ENCODE peak calls at places on chromosomes 11 and 22, in ten cellular contexts. G, F, X, R, B, D, L, C, V and N are unnamed samples.
A peak's percentile ranks its signal among the peaks of the same experiment; 100 is the strongest.

GRCh38 chr22:22062306-22062793 is 79.8 kb upstream of the TOP3B start:
- DNase-seq in G (no peak), L (no peak), F (no peak), X (no peak), C (no peak), R (no peak), D (no peak), B (no peak), V (no peak), N (no peak)

GRCh38 chr11:75325713-75326438 is 25.6 kb downstream of the ARRB1 start:
- DNase-seq in D (peak; percentile 62), L (peak; percentile 86), X (peak; percentile 51), B (peak; percentile 12), G (peak; percentile 55), F (peak; percentile 70), C (peak; percentile 62), R (peak; percentile 96), V (peak; percentile 86), N (peak; percentile 56)

GRCh38 chr11:46808804-46809431 is 37.2 kb downstream of the CKAP5 start:
- DNase-seq in V (peak; percentile 35), F (no peak), R (peak; percentile 70), L (peak; percentile 19), G (no peak), D (peak; percentile 10), X (no peak), C (no peak), B (peak; percentile 33), N (no peak)

GRCh38 chr22:22182218-22182989 is 62.2 kb upstream of the VPREB1 start:
- DNase-seq in R (no peak), L (no peak), V (no peak), B (no peak), D (no peak), F (no peak), C (no peak), G (no peak), X (no peak), N (no peak)

GRCh38 chr11:134592391-134592990 is 180.4 kb upstream of the B3GAT1 start:
- DNase-seq in F (no peak), G (no peak), C (peak; percentile 50), D (no peak), V (no peak), B (peak; percentile 50), R (peak; percentile 23), X (no peak), L (no peak), N (peak; percentile 33)

GRCh38 chr11:44301856-44302231 is 8.1 kb downstream of the ALX4 start:
- DNase-seq in X (no peak), R (no peak), C (no peak), V (no peak), D (no peak), F (no peak), B (peak; percentile 65), L (no peak), G (peak; percentile 28), N (no peak)

GRCh38 chr11:126766425-126766824 is 234.1 kb downstream of the KIRREL3 start:
- DNase-seq in V (no peak), D (no peak), R (no peak), B (no peak), G (peak; percentile 4), C (no peak), X (no peak), F (no peak), L (no peak), N (no peak)

GRCh38 chr22:37566329-37566837 is 6.1 kb downstream of the CDC42EP1 start:
- DNase-seq in D (no peak), G (no peak), L (no peak), V (no peak), R (no peak), B (no peak), X (peak; percentile 14), C (peak; percentile 71), F (no peak), N (peak; percentile 11)

GRCh38 chr11:93089474-93090102 is 108.2 kb downstream of the SLC36A4 start:
- DNase-seq in G (peak; percentile 9), C (no peak), R (peak; percentile 34), L (peak; percentile 7), V (peak; percentile 52), D (peak; percentile 24), X (no peak), B (peak; percentile 47), F (no peak), N (no peak)

GRCh38 chr22:42368379-42369249 is 63.6 kb downstream of the NFAM1 start:
- DNase-seq in F (peak; percentile 23), D (no peak), L (no peak), X (peak; percentile 19), C (peak; percentile 56), R (no peak), V (no peak), B (no peak), G (peak; percentile 16), N (no peak)

GRCh38 chr22:38700271-38700788 is 413 bp downstream of the JOSD1 start:
- DNase-seq in X (peak; percentile 16), F (peak; percentile 74), G (peak; percentile 73), D (no peak), L (no peak), C (peak; percentile 86), R (no peak), V (peak; percentile 33), B (no peak), N (peak; percentile 20)

GRCh38 chr11:107116358-107116757 is 98.1 kb upstream of the GUCY1A2 start:
- DNase-seq in X (no peak), D (no peak), C (no peak), V (no peak), F (no peak), B (no peak), L (no peak), R (no peak), G (no peak), N (no peak)

GRCh38 chr11:105673089-105673488 is 63.2 kb downstream of the GRIA4 start:
- DNase-seq in G (peak; percentile 15), C (no peak), L (peak; percentile 29), D (no peak), X (no peak), R (peak; percentile 77), B (peak; percentile 29), F (no peak), V (peak; percentile 68), N (no peak)

GRCh38 chr22:27100789-27101188 is 443.4 kb downstream of the MIAT start:
- DNase-seq in G (peak; percentile 47), B (peak; percentile 43), R (no peak), D (no peak), V (peak; percentile 76), F (no peak), X (no peak), L (no peak), C (no peak), N (no peak)

GRCh38 chr22:46810856-46811786 is 48.7 kb downstream of the TBC1D22A start:
- DNase-seq in X (no peak), D (no peak), V (no peak), L (no peak), F (no peak), C (no peak), G (no peak), B (no peak), R (no peak), N (no peak)

GRCh38 chr11:72084076-72084475 is 3.4 kb downstream of the LRRC51 start:
- DNase-seq in F (no peak), C (no peak), X (no peak), L (no peak), D (no peak), B (no peak), G (no peak), R (no peak), V (no peak), N (no peak)

GRCh38 chr11:110525883-110526282 is 96.1 kb downstream of the FDX1 start:
- DNase-seq in B (no peak), V (peak; percentile 72), C (no peak), F (no peak), R (no peak), L (peak; percentile 83), G (no peak), X (no peak), D (peak; percentile 52), N (no peak)

GRCh38 chr11:33500865-33501479 is 199.7 kb downstream of the C11orf91 start:
- DNase-seq in D (no peak), F (no peak), R (peak; percentile 68), G (peak; percentile 14), B (peak; percentile 30), V (peak; percentile 63), C (no peak), X (no peak), L (peak; percentile 25), N (no peak)

GRCh38 chr11:68386331-68386978 is 74.1 kb downstream of the LRP5 start:
- DNase-seq in D (no peak), F (no peak), R (no peak), B (no peak), X (no peak), L (no peak), G (no peak), C (no peak), V (no peak), N (no peak)

GRCh38 chr11:73321342-73322110 is 13.4 kb downstream of the ARHGEF17 start:
- DNase-seq in B (no peak), C (peak; percentile 62), F (peak; percentile 75), R (peak; percentile 90), V (peak; percentile 74), G (no peak), L (peak; percentile 82), X (no peak), D (no peak), N (no peak)

GRCh38 chr22:23509571-23510302 is 70.4 kb downstream of the IGLL1 start:
- DNase-seq in B (no peak), C (no peak), D (no peak), R (no peak), G (no peak), L (peak; percentile 42), X (no peak), V (peak; percentile 83), F (no peak), N (no peak)

GRCh38 chr22:45785458-45785857 is 113.8 kb downstream of the ATXN10 start:
- DNase-seq in V (no peak), D (no peak), F (no peak), L (no peak), B (no peak), C (no peak), R (no peak), X (no peak), G (peak; percentile 67), N (no peak)

GRCh38 chr22:37260939-37261338 is 16.9 kb upstream of the RAC2 start:
- DNase-seq in C (peak; percentile 73), R (peak; percentile 77), L (peak; percentile 35), D (no peak), F (peak; percentile 55), X (peak; percentile 57), B (peak; percentile 42), G (peak; percentile 68), V (peak; percentile 38), N (peak; percentile 49)

GRCh38 chr22:32909561-32910348 is 108.2 kb downstream of the TIMP3 start:
- DNase-seq in X (no peak), B (no peak), G (no peak), F (no peak), C (no peak), V (no peak), R (no peak), L (no peak), D (no peak), N (no peak)

GRCh38 chr22:37806409-37807338 is 1.1 kb upstream of the GCAT start:
- DNase-seq in L (peak; percentile 36), R (peak; percentile 37), C (peak; percentile 62), D (no peak), F (no peak), X (no peak), V (peak; percentile 57), B (no peak), G (no peak), N (no peak)

GRCh38 chr22:35276019-35276418 is 18.7 kb downstream of the HMGXB4 start:
- DNase-seq in B (no peak), G (no peak), R (no peak), D (no peak), X (no peak), C (no peak), L (no peak), V (no peak), F (no peak), N (no peak)

GRCh38 chr11:66126808-66127555 is 56.9 kb downstream of the PACS1 start:
- DNase-seq in L (peak; percentile 72), B (no peak), G (no peak), R (peak; percentile 63), V (peak; percentile 71), F (peak; percentile 46), D (no peak), C (peak; percentile 50), X (peak; percentile 56), N (peak; percentile 43)

GRCh38 chr11:65274734-65275682 is 13.2 kb downstream of the POLA2 start:
- DNase-seq in D (peak; percentile 97), B (peak; percentile 81), G (peak; percentile 86), C (peak; percentile 62), L (peak; percentile 95), X (no peak), V (peak; percentile 94), F (peak; percentile 60), R (peak; percentile 96), N (no peak)